ENCODE peak calls at places on chromosomes 11 and 22, in nine cellular contexts. N is Karpas-422, K is prostate gland, Z is fibroblast of lung, P is Peyer's patch, Q is suprapubic skin, J is MM.1S, L is sigmoid colon, Y is Caco-2. O is an unnamed sample.

GRCh38 chr22:37931893-37932389 is 21.5 kb downstream of the C22orf23 start:
- DNase-seq in N (peak; percentile 76), K (no peak), Z (no peak), P (no peak), Q (no peak), J (no peak), L (no peak), Y (no peak), O (no peak)

GRCh38 chr22:29503811-29504372 is 23.9 kb downstream of the NEFH start:
- DNase-seq in N (no peak), K (peak; percentile 39), Z (peak; percentile 79), P (no peak), Q (no peak), J (no peak), L (peak; percentile 88), Y (no peak), O (peak; percentile 76)

GRCh38 chr11:64659417-64660144 is 63.4 kb downstream of the NRXN2 start:
- DNase-seq in N (no peak), K (no peak), Z (peak; percentile 54), P (no peak), Q (no peak), J (no peak), L (no peak), Y (no peak), O (no peak)

GRCh38 chr11:132793831-132794230 is 738.5 kb downstream of the OPCML start:
- DNase-seq in N (no peak), K (no peak), Z (no peak), P (no peak), Q (no peak), J (no peak), L (no peak), Y (no peak), O (no peak)

GRCh38 chr11:12460441-12460840 is 83.1 kb downstream of the PARVA start:
- DNase-seq in N (no peak), K (no peak), Z (no peak), P (no peak), Q (no peak), J (no peak), L (no peak), Y (no peak), O (no peak)

GRCh38 chr22:45082795-45083194 is 73.0 kb upstream of the PHF21B start:
- DNase-seq in N (no peak), K (no peak), Z (no peak), P (no peak), Q (no peak), J (no peak), L (no peak), Y (no peak), O (peak; percentile 22)

GRCh38 chr22:35205956-35206355 is 51.3 kb upstream of the HMGXB4 start:
- DNase-seq in N (no peak), K (peak; percentile 25), Z (peak; percentile 23), P (no peak), Q (no peak), J (no peak), L (no peak), Y (no peak), O (no peak)

GRCh38 chr11:122741613-122742012 is 86.1 kb downstream of the UBASH3B start:
- DNase-seq in N (no peak), K (no peak), Z (peak; percentile 84), P (no peak), Q (no peak), J (no peak), L (peak; percentile 84), Y (no peak), O (no peak)

GRCh38 chr22:23238707-23239106 is 58.4 kb downstream of the BCR start:
- DNase-seq in N (no peak), K (no peak), Z (no peak), P (no peak), Q (no peak), J (no peak), L (no peak), Y (no peak), O (no peak)

GRCh38 chr11:74182635-74183034 is 11.5 kb downstream of the PPME1 start:
- DNase-seq in N (no peak), K (no peak), Z (no peak), P (no peak), Q (no peak), J (no peak), L (no peak), Y (no peak), O (no peak)

GRCh38 chr11:44427432-44427831 is 117.5 kb upstream of the ALX4 start:
- DNase-seq in N (peak; percentile 75), K (no peak), Z (no peak), P (no peak), Q (no peak), J (no peak), L (no peak), Y (no peak), O (peak; percentile 63)

GRCh38 chr22:38257170-38257569 is 15.6 kb downstream of the TMEM184B start:
- DNase-seq in N (no peak), K (no peak), Z (peak; percentile 61), P (no peak), Q (no peak), J (no peak), L (peak; percentile 78), Y (no peak), O (no peak)

GRCh38 chr22:27842994-27843431 is 41.5 kb upstream of the MN1 start:
- DNase-seq in N (no peak), K (no peak), Z (no peak), P (no peak), Q (no peak), J (no peak), L (peak; percentile 64), Y (no peak), O (no peak)

GRCh38 chr22:42959472-42960145 is 55.3 kb downstream of the PACSIN2 start:
- DNase-seq in N (no peak), K (peak; percentile 61), Z (peak; percentile 77), P (no peak), Q (peak; percentile 60), J (no peak), L (peak; percentile 77), Y (peak; percentile 80), O (no peak)

GRCh38 chr11:22433517-22433916 is 95.3 kb downstream of the SLC17A6 start:
- DNase-seq in N (no peak), K (no peak), Z (no peak), P (no peak), Q (no peak), J (no peak), L (no peak), Y (no peak), O (no peak)
- H3K4me1 ChIP-seq in N (no peaks in the 10 kb centered on the region), K (no peaks in the 10 kb centered on the region), Z (no peaks in the 10 kb centered on the region), P (no peaks in the 10 kb centered on the region), Q (peaks cover 6% of the 10 kb centered on the region), J (no peaks in the 10 kb centered on the region), L (peaks cover 14% of the 10 kb centered on the region), Y (no peaks in the 10 kb centered on the region), O (no peaks in the 10 kb centered on the region)

GRCh38 chr22:24421428-24421931 is 5.9 kb upstream of the ADORA2A start:
- DNase-seq in N (peak; percentile 86), K (no peak), Z (no peak), P (no peak), Q (no peak), J (peak; percentile 53), L (no peak), Y (peak; percentile 77), O (no peak)

GRCh38 chr22:24419480-24419860 is 7.9 kb upstream of the ADORA2A start:
- DNase-seq in N (no peak), K (no peak), Z (no peak), P (no peak), Q (no peak), J (no peak), L (no peak), Y (no peak), O (no peak)

GRCh38 chr22:24420977-24421343 is 6.4 kb upstream of the ADORA2A start:
- DNase-seq in N (peak; percentile 50), K (no peak), Z (no peak), P (no peak), Q (no peak), J (no peak), L (no peak), Y (no peak), O (no peak)

GRCh38 chr22:24418786-24419479 is 8.5 kb upstream of the ADORA2A start:
- DNase-seq in N (peak; percentile 57), K (no peak), Z (no peak), P (no peak), Q (no peak), J (no peak), L (no peak), Y (no peak), O (no peak)

DNA sequence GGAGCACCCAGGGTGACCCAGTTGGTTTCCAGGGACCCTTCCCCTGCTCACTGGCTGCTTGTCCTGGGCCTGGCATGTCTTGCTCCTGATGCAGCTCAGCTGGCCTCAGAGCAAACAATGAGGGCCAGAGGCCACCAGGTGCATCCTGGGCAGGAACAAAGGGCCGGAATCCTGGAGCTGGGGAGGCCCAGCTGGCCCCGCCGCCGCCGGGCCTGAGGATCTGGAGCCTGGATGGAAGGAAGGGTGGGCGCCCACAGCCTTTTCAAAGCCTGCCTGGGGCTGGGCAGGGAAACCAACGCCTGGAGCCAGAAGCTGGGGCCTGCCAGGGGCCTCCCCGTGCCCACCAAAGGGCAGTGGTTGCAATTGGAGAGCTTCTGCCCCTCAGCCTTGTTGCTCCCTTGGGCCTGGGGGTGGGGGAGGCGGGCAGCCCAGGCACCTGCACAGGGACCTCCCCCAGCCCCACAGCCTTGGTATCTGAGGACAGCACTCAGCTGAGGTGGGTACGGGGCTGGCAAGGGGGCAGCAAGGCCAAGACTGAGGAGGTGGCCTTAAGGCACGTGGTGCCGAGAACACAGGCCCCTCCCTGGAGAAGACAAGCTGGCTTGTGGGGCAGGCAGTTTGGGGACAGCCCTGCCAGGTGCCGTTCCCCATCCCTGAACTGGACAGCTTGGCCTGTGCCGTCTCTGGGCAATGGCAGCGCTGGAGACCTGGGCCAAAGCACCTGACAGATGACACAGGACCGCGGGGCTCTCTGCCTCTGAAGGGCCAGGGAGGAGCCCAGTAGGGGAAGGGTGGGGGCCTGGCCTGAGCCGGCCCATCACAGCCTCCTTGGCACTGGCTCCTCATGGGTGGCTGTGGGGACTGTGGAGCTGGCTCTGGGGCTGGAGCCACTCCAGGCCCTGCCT is 7.1 kb upstream of the ADORA2A start:
- DNase-seq in N (peak; percentile 43), K (no peak), Z (no peak), P (no peak), Q (no peak), J (no peak), L (peak; percentile 72), Y (no peak), O (no peak)
- H3K27me3 ChIP-seq in N (no peaks in the 10 kb centered on the region), K (no peaks in the 10 kb centered on the region), Z (peaks cover 7% of the 10 kb centered on the region), P (no peaks in the 10 kb centered on the region), Q (peaks cover 31% of the 10 kb centered on the region), J (no peaks in the 10 kb centered on the region), L (peaks cover 20% of the 10 kb centered on the region), Y (no peaks in the 10 kb centered on the region), O (no peaks in the 10 kb centered on the region)

GRCh38 chr11:63371396-63371795 is 1.8 kb downstream of the SLC22A9 start:
- DNase-seq in N (no peak), K (no peak), Z (no peak), P (no peak), Q (no peak), J (no peak), L (no peak), Y (no peak), O (no peak)
- H3K4me3 ChIP-seq in N (no peak overlapping the region), K (no peak overlapping the region), Z (no peak overlapping the region), P (no peak overlapping the region), Q (no peak overlapping the region), J (no peak overlapping the region), L (no peak overlapping the region), Y (no peak overlapping the region), O (no peak overlapping the region)

GRCh38 chr11:114187173-114187572 is 109.0 kb upstream of the NNMT start:
- DNase-seq in N (no peak), K (no peak), Z (no peak), P (peak; percentile 67), Q (no peak), J (peak; percentile 91), L (no peak), Y (no peak), O (no peak)
- H3K4me1 ChIP-seq in N (no peaks in the 10 kb centered on the region), K (peaks cover 12% of the 10 kb centered on the region), Z (no peaks in the 10 kb centered on the region), P (peaks cover 5% of the 10 kb centered on the region), Q (peaks cover 18% of the 10 kb centered on the region), J (peaks cover 14% of the 10 kb centered on the region), L (peaks cover 52% of the 10 kb centered on the region), Y (no peaks in the 10 kb centered on the region), O (no peaks in the 10 kb centered on the region)

GRCh38 chr11:118142809-118143208 is 9.8 kb downstream of the SCN4B start:
- DNase-seq in N (no peak), K (no peak), Z (no peak), P (no peak), Q (no peak), J (peak; percentile 21), L (peak; percentile 63), Y (peak; percentile 86), O (no peak)
- H3K27me3 ChIP-seq in N (no peaks in the 10 kb centered on the region), K (no peaks in the 10 kb centered on the region), Z (peaks cover 6% of the 10 kb centered on the region), P (no peaks in the 10 kb centered on the region), Q (peaks cover 19% of the 10 kb centered on the region), J (peaks cover 74% of the 10 kb centered on the region), L (peaks cover 6% of the 10 kb centered on the region), Y (no peaks in the 10 kb centered on the region), O (peaks cover 40% of the 10 kb centered on the region)